ENCODE peak calls at places on chromosomes 4 and X, in five cellular contexts. C, U, Y, G and A are unnamed samples.

GRCh38 chr4:38951598-38951997 is 80.6 kb downstream of the TMEM156 start:
- DNase-seq in U (no peak), Y (no peak), C (no peak), G (no peak), A (no peak)

GRCh38 chr4:8332891-8333331 is 63.4 kb downstream of the HTRA3 start:
- DNase-seq in G (no peak), Y (no peak), C (no peak), U (no peak), A (no peak)

GRCh38 chr4:148062301-148062950 is 330.5 kb downstream of the ARHGAP10 start:
- DNase-seq in G (no peak), U (no peak), C (no peak), Y (no peak), A (peak; percentile 45)

GRCh38 chr4:186728631-186729271 is 5.1 kb upstream of the FAT1 start:
- DNase-seq in C (peak; percentile 50), U (peak; percentile 42), G (peak; percentile 32), Y (peak; percentile 36), A (no peak)

GRCh38 chrX:37904833-37905232 is 57.5 kb upstream of the DYNLT3 start:
- DNase-seq in Y (no peak), C (no peak), U (no peak), G (no peak), A (no peak)

GRCh38 chr4:169144061-169144600 is 126.6 kb downstream of the SH3RF1 start:
- DNase-seq in G (no peak), U (no peak), Y (no peak), C (no peak), A (no peak)

GRCh38 chrX:137926090-137926489 is 360.2 kb downstream of the ZIC3 start:
- DNase-seq in C (no peak), G (peak; percentile 53), U (peak; percentile 47), Y (no peak), A (peak; percentile 22)

GRCh38 chrX:23993012-23993633 is 33.9 kb downstream of the KLHL15 start:
- DNase-seq in Y (peak; percentile 42), U (no peak), C (no peak), G (no peak), A (no peak)

GRCh38 chr4:61385302-61385701 is 185.2 kb downstream of the ADGRL3 start:
- DNase-seq in Y (no peak), U (no peak), C (no peak), G (no peak), A (no peak)

GRCh38 chr4:30727409-30727808 is 7.2 kb downstream of the PCDH7 start:
- DNase-seq in G (no peak), U (no peak), Y (no peak), C (no peak), A (no peak)

GRCh38 chrX:2656243-2656836 is 34.8 kb upstream of the CD99 start:
- DNase-seq in Y (no peak), U (no peak), G (no peak), C (no peak), A (no peak)

GRCh38 chr4:38669233-38669632 is 5.2 kb downstream of the KLF3 start:
- DNase-seq in U (no peak), G (no peak), Y (peak; percentile 64), C (no peak), A (no peak)

GRCh38 chr4:2302387-2303119 is 40.6 kb upstream of the MXD4 start:
- DNase-seq in C (no peak), Y (no peak), U (no peak), G (no peak), A (no peak)

GRCh38 chr4:110008540-110008939 is 95.9 kb downstream of the EGF start:
- DNase-seq in G (no peak), U (no peak), Y (no peak), C (no peak), A (no peak)

GRCh38 chr4:140135529-140136021 is 18.4 kb downstream of the MAML3 start:
- DNase-seq in C (no peak), U (no peak), G (no peak), Y (no peak), A (peak; percentile 82)

GRCh38 chr4:154622598-154622997 is 10.1 kb upstream of the FGG start:
- DNase-seq in G (peak; percentile 82), U (peak; percentile 75), Y (peak; percentile 73), C (no peak), A (peak; percentile 46)

GRCh38 chr4:101597204-101597603 is 193.3 kb upstream of the BANK1 start:
- DNase-seq in C (no peak), U (no peak), G (peak; percentile 24), Y (no peak), A (no peak)

GRCh38 chr4:170278481-170278880 is 188.7 kb upstream of the AADAT start:
- DNase-seq in C (no peak), G (no peak), Y (no peak), U (no peak), A (no peak)

GRCh38 chr4:183783933-183784622 is 121.0 kb upstream of the STOX2 start:
- DNase-seq in G (peak; percentile 60), C (peak; percentile 47), U (peak; percentile 56), Y (peak; percentile 53), A (no peak)

GRCh38 chr4:780730-781492 is 45.0 kb downstream of the CPLX1 start:
- DNase-seq in U (peak; percentile 38), C (no peak), G (no peak), Y (no peak), A (peak; percentile 45)

GRCh38 chrX:113747274-113747973 is 836.5 kb upstream of the HTR2C start:
- DNase-seq in G (no peak), U (no peak), Y (no peak), C (no peak), A (no peak)

GRCh38 chrX:154353172-154353843 is 21.1 kb downstream of the FLNA start:
- DNase-seq in U (no peak), G (no peak), Y (no peak), C (no peak), A (no peak)

GRCh38 chr4:2935762-2936743 is 27.2 kb downstream of the NOP14 start:
- DNase-seq in Y (peak; percentile 86), G (no peak), C (no peak), U (peak; percentile 75), A (peak; percentile 51)

GRCh38 chr4:145680902-145681301 is 956 bp downstream of the C4orf51 start:
- DNase-seq in Y (no peak), C (no peak), U (no peak), G (no peak), A (no peak)

GRCh38 chr4:6917445-6918241 is 8.0 kb downstream of the TBC1D14 start:
- DNase-seq in U (peak; percentile 62), C (no peak), G (peak; percentile 76), Y (peak; percentile 41), A (peak; percentile 30)

GRCh38 chrX:130878350-130879341 is 24.4 kb downstream of the ENOX2 start:
- DNase-seq in Y (peak; percentile 87), C (peak; percentile 75), U (no peak), G (no peak), A (no peak)